ENCODE peak calls at places on chromosome 22, in four cellular contexts. Y is stromal cell of bone marrow, K is BJ, X is T47D. C is an unnamed sample.

GRCh38 chr22:36641902-36642640 is 61.5 kb downstream of the CACNG2 start:
- DNase-seq in Y (peak), X (no peak), K (peak), C (peak)

GRCh38 chr22:33076368-33076767 is 18.2 kb upstream of the SYN3 start:
- DNase-seq in X (no peak), K (no peak), Y (no peak), C (no peak)

GRCh38 chr22:24806663-24807001 is 621 bp downstream of the SGSM1 start:
- DNase-seq in X (no peak), K (no peak), Y (no peak), C (no peak)

GRCh38 chr22:39312410-39312809 is 7.0 kb downstream of the RPL3 start:
- DNase-seq in K (no peak), X (no peak), Y (no peak), C (no peak)

GRCh38 chr22:33879796-33880195 is 40.5 kb downstream of the LARGE1 start:
- DNase-seq in Y (no peak), K (no peak), X (no peak), C (no peak)

GRCh38 chr22:46418827-46419226 is 83.3 kb downstream of the TRMU start:
- DNase-seq in X (no peak), Y (no peak), K (no peak), C (no peak)

GRCh38 chr22:49247194-49247924 is 580.3 kb downstream of the BRD1 start:
- DNase-seq in X (no peak), Y (no peak), K (no peak), C (no peak)

GRCh38 chr22:46638601-46639431 is 18.6 kb downstream of the GRAMD4 start:
- DNase-seq in Y (no peak), X (no peak), K (no peak), C (no peak)

GRCh38 chr22:48941903-48942625 is 885.6 kb downstream of the BRD1 start:
- DNase-seq in X (no peak), Y (no peak), K (no peak), C (no peak)

GRCh38 chr22:28903719-28904118 is 20.3 kb downstream of the ZNRF3 start:
- DNase-seq in X (no peak), K (no peak), Y (no peak), C (no peak)

C was measured in GM04503.